ENCODE peak calls at places on chromosomes 13 and 19, in six cellular contexts. S, N, X, O, J and F are unnamed samples.

GRCh38 chr13:113275387-113275786 is 21.7 kb upstream of the LAMP1 start:
- DNase-seq in S (peak; percentile 71), N (peak; percentile 81), X (peak; percentile 61), O (peak; percentile 59), J (peak; percentile 69), F (peak; percentile 33)

GRCh38 chr19:1591421-1592022 is 1.1 kb downstream of the MBD3 start:
- DNase-seq in S (peak; percentile 37), N (peak; percentile 32), X (peak; percentile 65), O (no peak), J (no peak), F (peak; percentile 36)

GRCh38 chr19:14496849-14497346 is 971 bp upstream of the GIPC1 start:
- DNase-seq in S (no peak), N (peak; percentile 49), X (no peak), O (no peak), J (no peak), F (no peak)

GRCh38 chr19:6292006-6292405 is 12.2 kb upstream of the MLLT1 start:
- DNase-seq in S (no peak), N (no peak), X (peak; percentile 26), O (peak; percentile 32), J (no peak), F (no peak)

GRCh38 chr19:30168760-30169159 is 203.4 kb upstream of the ZNF536 start:
- DNase-seq in S (no peak), N (no peak), X (no peak), O (no peak), J (no peak), F (no peak)

GRCh38 chr13:101258071-101258470 is 158.2 kb downstream of the NALCN start:
- DNase-seq in S (peak; percentile 5), N (peak; percentile 94), X (peak; percentile 19), O (peak; percentile 54), J (peak; percentile 90), F (peak; percentile 61)

GRCh38 chr19:30082168-30082567 is 140.1 kb downstream of the URI1 start:
- DNase-seq in S (no peak), N (no peak), X (no peak), O (no peak), J (no peak), F (no peak)

GRCh38 chr19:13260883-13261653 is 110.9 kb downstream of the IER2 start:
- DNase-seq in S (peak; percentile 62), N (peak; percentile 97), X (no peak), O (peak; percentile 94), J (peak; percentile 98), F (no peak)

GRCh38 chr19:47813304-47813994 is 8.3 kb upstream of the CRX start:
- DNase-seq in S (peak; percentile 87), N (peak; percentile 56), X (peak; percentile 95), O (peak; percentile 61), J (peak; percentile 69), F (peak; percentile 44)

GRCh38 chr19:46571495-46571894 is 29.6 kb upstream of the CALM3 start:
- DNase-seq in S (peak; percentile 24), N (peak; percentile 30), X (peak; percentile 72), O (peak; percentile 46), J (peak; percentile 38), F (peak; percentile 32)

GRCh38 chr19:48856921-48857320 is 11.5 kb downstream of the PLEKHA4 start:
- DNase-seq in S (no peak), N (peak; percentile 24), X (no peak), O (no peak), J (peak; percentile 41), F (no peak)

GRCh38 chr19:48862827-48863226 is 5.6 kb downstream of the PLEKHA4 start:
- DNase-seq in S (no peak), N (no peak), X (no peak), O (no peak), J (no peak), F (no peak)

GRCh38 chr19:48861313-48861712 is 7.1 kb downstream of the PLEKHA4 start:
- DNase-seq in S (no peak), N (no peak), X (no peak), O (no peak), J (no peak), F (no peak)

GRCh38 chr19:48858984-48859710 is 9.3 kb downstream of the PLEKHA4 start:
- DNase-seq in S (no peak), N (peak; percentile 10), X (no peak), O (no peak), J (no peak), F (no peak)

DNA sequence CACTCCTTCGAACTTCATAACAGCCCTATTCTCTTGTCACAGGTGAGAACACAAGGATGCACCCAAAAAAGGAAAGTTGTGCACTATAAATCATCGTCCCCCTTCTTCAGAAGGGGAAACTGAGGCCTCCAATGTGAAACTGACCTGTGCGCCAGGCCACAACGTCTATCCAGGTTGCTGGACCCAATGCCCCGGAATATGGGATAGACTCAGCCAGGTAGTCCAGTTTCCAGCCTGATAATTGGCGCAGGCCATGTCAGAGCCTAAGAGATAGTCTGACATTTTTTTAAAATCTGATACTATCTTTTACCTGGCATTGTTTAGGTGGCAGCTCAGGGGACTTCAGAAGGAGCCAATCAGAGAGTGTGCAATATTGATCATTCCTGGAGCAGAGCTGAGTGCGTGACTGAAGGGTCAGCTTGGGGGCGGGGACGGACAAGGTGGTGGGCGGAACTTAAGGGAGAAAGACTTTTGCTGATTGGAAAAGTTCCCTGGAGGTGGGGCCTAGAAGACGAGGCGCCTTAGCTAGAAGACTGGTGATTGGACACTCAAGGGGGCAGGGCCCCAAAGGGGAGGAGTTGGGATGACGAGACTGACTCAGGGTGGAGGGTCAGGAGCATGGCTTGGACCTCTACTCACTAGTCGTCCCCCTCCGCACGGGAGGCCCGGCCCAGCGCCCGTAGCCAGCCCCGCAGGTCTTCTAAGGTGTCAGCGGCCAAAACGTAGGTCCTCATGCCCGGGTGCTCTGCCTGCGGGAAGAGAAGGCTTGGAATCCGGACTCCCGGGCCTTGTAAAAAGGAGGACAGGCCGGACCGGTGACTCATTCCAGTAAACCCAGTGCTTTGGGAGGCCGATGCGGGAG is 8.5 kb downstream of the PLEKHA4 start:
- DNase-seq in S (no peak), N (no peak), X (peak; percentile 37), O (no peak), J (peak; percentile 84), F (no peak)
- H3K4me3 ChIP-seq in S (no peak overlapping the region), N (no peak overlapping the region), X (no peak overlapping the region), O (no peak overlapping the region), J (peak overlapping the region; percentile 61), F (no peak overlapping the region)

DNA sequence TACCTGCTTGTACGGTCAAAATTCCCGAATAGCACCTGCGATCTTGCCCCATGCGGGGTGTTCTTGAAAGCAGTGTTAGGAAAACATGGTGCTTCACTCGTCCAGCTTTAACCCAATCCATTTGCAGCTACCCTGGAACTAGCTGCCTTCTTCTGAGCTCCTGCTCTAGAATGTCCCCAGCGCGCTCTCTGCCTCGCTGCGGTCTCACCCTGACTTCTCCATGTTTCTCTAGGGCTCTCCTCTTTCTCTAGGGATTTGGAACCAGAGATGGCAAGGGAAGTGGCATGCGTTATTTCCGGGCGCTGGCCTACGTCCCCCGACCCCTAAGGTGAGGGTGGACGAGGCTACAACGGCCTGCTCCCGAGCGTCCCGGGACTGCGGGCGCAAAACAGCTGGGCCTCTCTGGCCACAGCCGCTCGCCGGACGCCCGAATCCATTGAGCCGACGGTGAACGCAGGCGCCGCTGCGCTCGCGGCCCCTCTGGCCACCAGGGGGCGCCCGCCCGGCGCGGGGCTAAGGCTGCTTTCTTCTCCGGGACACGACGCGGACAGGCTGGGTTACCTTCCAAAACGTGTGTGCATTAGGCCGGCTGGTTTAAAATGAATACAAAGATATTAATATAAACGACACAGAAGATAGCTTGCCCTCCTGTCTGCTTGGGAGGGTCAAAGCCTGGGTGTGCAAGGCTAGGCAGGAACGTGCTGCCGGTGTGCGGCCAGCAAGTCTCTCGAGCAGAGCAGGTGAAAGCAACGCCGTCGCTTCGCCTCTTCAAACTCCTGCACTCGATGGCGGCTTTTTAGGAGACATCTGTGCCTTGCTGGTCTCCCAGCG is 1.8 kb upstream of the SPRY2 start:
- DNase-seq in S (peak; percentile 89), N (peak; percentile 86), X (peak; percentile 90), O (no peak), J (peak; percentile 82), F (peak; percentile 76)
- TF ChIP-seq EZH2phosphoT487 in S (no peak), N (no peak), X (no peak), O (no peak), J (no peak), F (no peak)

GRCh38 chr19:53942001-53942786 is 20.5 kb upstream of the CACNG8 start:
- DNase-seq in S (peak; percentile 24), N (peak; percentile 33), X (peak; percentile 96), O (no peak), J (peak; percentile 19), F (no peak)
- TF ChIP-seq EZH2 in S (peak; percentile 62), N (no peak), X (no peak), O (no peak), J (no peak), F (no peak)

GRCh38 chr13:45416521-45417125 is 1.6 kb downstream of the SLC25A30 start:
- DNase-seq in S (no peak), N (no peak), X (no peak), O (no peak), J (peak; percentile 20), F (no peak)
- H3K4me3 ChIP-seq in S (no peak overlapping the region), N (peak overlapping the region; percentile 85), X (peak overlapping the region; percentile 68), O (peak overlapping the region; percentile 65), J (peak overlapping the region; percentile 78), F (peak overlapping the region; percentile 66)